ENCODE peak calls at places on chromosomes 3 and 15, in five cellular contexts. U is naive thymus-derived CD4-positive, alpha-beta T cell; T is CD8-positive, alpha-beta memory T cell; I is neural progenitor cell; V is hepatocyte. O is an unnamed sample.

GRCh38 chr3:73418636-73419035 is 206.1 kb downstream of the PDZRN3 start:
- DNase-seq in U (no peak), T (no peak), I (no peak), V (no peak), O (no peak)

GRCh38 chr15:80599359-80599758 is 95.8 kb upstream of the ABHD17C start:
- DNase-seq in U (no peak), T (no peak), I (no peak), V (no peak), O (no peak)

GRCh38 chr15:82709081-82709420 is 624 bp downstream of the AP3B2 start:
- DNase-seq in U (no peak), T (no peak), I (no peak), V (no peak), O (no peak)

GRCh38 chr3:37872413-37873160 is 10.9 kb downstream of the CTDSPL start:
- DNase-seq in U (no peak), T (no peak), I (no peak), V (no peak), O (no peak)

GRCh38 chr3:129556890-129557736 is 14.1 kb downstream of the H1-8 start:
- DNase-seq in U (no peak), T (no peak), I (peak), V (peak), O (no peak)

GRCh38 chr3:17360991-17361390 is 381.4 kb downstream of the TBC1D5 start:
- DNase-seq in U (no peak), T (no peak), I (no peak), V (no peak), O (no peak)

GRCh38 chr3:133464573-133464972 is 64.7 kb downstream of the BFSP2 start:
- DNase-seq in U (no peak), T (no peak), I (peak), V (no peak), O (no peak)

GRCh38 chr15:96337354-96337990 is 7.0 kb downstream of the NR2F2 start:
- DNase-seq in U (no peak), T (no peak), I (peak), V (no peak), O (no peak)

GRCh38 chr3:196648856-196649255 is 9.4 kb downstream of the NRROS start:
- DNase-seq in U (no peak), T (no peak), I (no peak), V (no peak), O (no peak)

GRCh38 chr15:94972314-94972713 is 741.0 kb downstream of the MCTP2 start:
- DNase-seq in U (no peak), T (no peak), I (peak), V (peak), O (no peak)

GRCh38 chr15:35874260-35874905 is 328.4 kb upstream of the DPH6 start:
- DNase-seq in U (no peak), T (no peak), I (no peak), V (peak), O (no peak)

GRCh38 chr15:47792231-47792630 is 74.9 kb downstream of the SEMA6D start:
- DNase-seq in U (no peak), T (no peak), I (no peak), V (no peak), O (no peak)

GRCh38 chr15:93151488-93151887 is 62.5 kb upstream of the RGMA start:
- DNase-seq in U (no peak), T (no peak), I (no peak), V (no peak), O (no peak)

GRCh38 chr15:74406992-74407705 is 26.6 kb downstream of the SEMA7A start:
- DNase-seq in U (no peak), T (no peak), I (peak), V (peak), O (no peak)

GRCh38 chr15:84570164-84570692 is 30.6 kb upstream of the ZSCAN2 start:
- DNase-seq in U (peak), T (peak), I (peak), V (peak), O (no peak)

GRCh38 chr15:40357723-40358491 is at the start of gene DISP2:
- DNase-seq in U (peak), T (peak), I (peak), V (peak), O (no peak)

GRCh38 chr3:133506215-133506901 is 67.1 kb upstream of the CDV3 start:
- DNase-seq in U (peak), T (peak), I (no peak), V (no peak), O (peak)

GRCh38 chr3:76040946-76041345 is 255.6 kb upstream of the ZNF717 start:
- DNase-seq in U (no peak), T (no peak), I (no peak), V (no peak), O (no peak)

GRCh38 chr3:48194446-48195071 is 6.3 kb upstream of the CDC25A start:
- DNase-seq in U (no peak), T (no peak), I (peak), V (peak), O (no peak)

GRCh38 chr3:37764586-37764985 is 97.1 kb upstream of the CTDSPL start:
- DNase-seq in U (no peak), T (no peak), I (no peak), V (no peak), O (no peak)

GRCh38 chr3:132253262-132253878 is 63.8 kb upstream of the ACP3 start:
- DNase-seq in U (peak), T (peak), I (peak), V (peak), O (no peak)

GRCh38 chr3:48465237-48465530 is 18.6 kb downstream of the ATRIP start:
- DNase-seq in U (no peak), T (no peak), I (no peak), V (no peak), O (no peak)

GRCh38 chr3:129160891-129161859 is at the start of gene ISY1:
- DNase-seq in U (peak), T (peak), I (peak), V (peak), O (peak)

GRCh38 chr15:58517682-58518525 is 86.1 kb downstream of the LIPC start:
- DNase-seq in U (no peak), T (no peak), I (no peak), V (no peak), O (peak)

GRCh38 chr3:197308591-197308990 is 10.2 kb upstream of the DLG1 start:
- DNase-seq in U (no peak), T (no peak), I (no peak), V (no peak), O (no peak)

GRCh38 chr3:183536238-183536880 is 19.1 kb downstream of the KLHL6 start:
- DNase-seq in U (no peak), T (no peak), I (no peak), V (no peak), O (peak)

GRCh38 chr3:42387802-42388651 is 22.4 kb downstream of the LYZL4 start:
- DNase-seq in U (peak), T (peak), I (no peak), V (no peak), O (no peak)

GRCh38 chr15:84736375-84736774 is 12.0 kb upstream of the ZNF592 start:
- DNase-seq in U (peak), T (peak), I (no peak), V (no peak), O (peak)

GRCh38 chr15:48897144-48897814 is 19.3 kb downstream of the EID1 start:
- DNase-seq in U (no peak), T (no peak), I (peak), V (peak), O (no peak)

DNA sequence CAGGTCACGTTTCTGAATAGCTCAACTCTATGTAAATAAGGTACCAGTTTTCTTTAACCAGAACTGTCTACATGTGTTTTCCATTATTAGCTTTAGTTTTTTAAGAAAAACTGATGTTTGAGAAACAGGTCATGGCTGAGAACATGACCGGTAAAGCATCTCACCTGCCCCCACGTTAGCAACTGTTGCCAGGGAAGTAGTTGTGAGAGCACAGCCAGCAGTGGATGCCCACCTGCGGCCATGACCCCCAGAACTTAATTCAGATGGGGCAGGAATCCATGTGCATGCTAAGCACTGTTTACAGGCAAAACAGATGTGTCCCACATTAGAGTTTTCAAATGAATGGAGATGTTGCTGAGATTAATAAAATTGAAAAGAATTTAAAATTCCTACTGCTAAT is 67.8 kb downstream of the VGLL4 start:
- DNase-seq in U (no peak), T (no peak), I (no peak), V (no peak), O (no peak)
- H3K4me3 ChIP-seq in U (no peak), T (no peak), I (no peak), V (no peak), O (no peak)

GRCh38 chr15:37095197-37095992 is 5.0 kb downstream of the MEIS2 start:
- DNase-seq in U (no peak), T (no peak), I (peak), V (peak), O (no peak)

GRCh38 chr15:37096878-37097568 is 3.3 kb downstream of the MEIS2 start:
- DNase-seq in U (no peak), T (no peak), I (peak), V (peak), O (no peak)

GRCh38 chr15:37098468-37099320 is 1.7 kb downstream of the MEIS2 start:
- DNase-seq in U (no peak), T (no peak), I (peak), V (peak), O (no peak)

GRCh38 chr15:37094542-37095196 is 5.7 kb downstream of the MEIS2 start:
- DNase-seq in U (no peak), T (no peak), I (no peak), V (peak), O (no peak)

GRCh38 chr15:37095993-37096877 is 4.1 kb downstream of the MEIS2 start:
- DNase-seq in U (no peak), T (no peak), I (peak), V (peak), O (no peak)
- H3K4me3 ChIP-seq in U (no peak), T (no peak), I (peak), V (peak), O (no peak)

GRCh38 chr15:88624971-88625290 is 3.8 kb downstream of the AEN start:
- DNase-seq in U (no peak), T (no peak), I (no peak), V (no peak), O (no peak)

GRCh38 chr15:88622605-88622975 is 1.4 kb downstream of the AEN start:
- DNase-seq in U (no peak), T (no peak), I (no peak), V (no peak), O (no peak)

GRCh38 chr15:88623061-88623460 is 1.9 kb downstream of the AEN start:
- DNase-seq in U (no peak), T (no peak), I (no peak), V (peak), O (peak)

GRCh38 chr15:88623632-88624031 is 2.5 kb downstream of the AEN start:
- DNase-seq in U (no peak), T (no peak), I (no peak), V (no peak), O (no peak)

DNA sequence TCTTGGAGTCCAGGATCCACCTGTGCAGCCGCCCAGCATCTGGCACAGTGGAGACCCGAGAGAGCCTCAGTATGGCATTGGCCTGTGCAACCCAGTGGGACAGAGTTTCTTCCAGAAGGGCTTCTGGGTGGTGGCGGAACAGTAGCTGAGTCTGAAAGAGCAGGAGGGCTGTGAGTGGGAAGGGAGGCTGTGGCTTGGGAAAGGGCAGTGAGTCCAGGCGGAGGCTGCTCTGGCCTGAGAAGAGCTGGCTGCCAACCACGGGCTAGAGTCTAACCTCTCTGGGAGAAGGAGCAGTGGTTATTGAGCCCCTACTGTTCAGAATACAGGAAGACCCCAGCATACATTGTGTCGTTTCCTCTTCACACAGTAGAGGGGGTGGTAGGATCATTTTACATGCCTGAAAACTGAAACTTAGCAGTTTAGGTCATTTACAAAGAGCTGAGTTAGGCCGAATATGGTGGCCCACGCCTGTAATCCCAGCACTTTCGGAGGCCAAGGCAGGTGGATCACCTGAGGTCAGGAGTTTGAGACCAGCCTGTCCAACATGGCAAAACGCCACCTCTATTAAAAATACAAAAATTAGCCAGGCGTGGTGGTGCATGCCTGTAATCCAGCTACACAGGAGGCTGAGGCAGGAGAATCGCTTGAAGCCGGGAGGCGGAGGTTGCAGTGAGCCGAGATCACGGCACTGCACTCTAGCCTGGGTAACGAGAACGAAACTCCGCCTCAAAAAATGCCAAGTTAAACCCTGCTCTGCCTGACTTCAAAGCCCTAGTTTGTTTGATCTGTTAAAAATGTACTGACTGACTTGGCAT is 3.2 kb downstream of the AEN start:
- DNase-seq in U (peak), T (peak), I (peak), V (peak), O (peak)
- H3K4me3 ChIP-seq in U (peak), T (peak), I (no peak), V (no peak), O (peak)

GRCh38 chr15:65099336-65099735 is 15.7 kb downstream of the UBAP1L start:
- DNase-seq in U (no peak), T (no peak), I (no peak), V (no peak), O (no peak)

GRCh38 chr15:65101891-65102708 is 12.9 kb downstream of the UBAP1L start:
- DNase-seq in U (no peak), T (no peak), I (peak), V (no peak), O (no peak)

GRCh38 chr15:65100427-65100826 is 14.6 kb downstream of the UBAP1L start:
- DNase-seq in U (no peak), T (no peak), I (no peak), V (no peak), O (no peak)

GRCh38 chr15:65102912-65103311 is 12.1 kb downstream of the UBAP1L start:
- DNase-seq in U (no peak), T (no peak), I (no peak), V (no peak), O (no peak)

GRCh38 chr15:65101418-65101890 is 13.5 kb downstream of the UBAP1L start:
- DNase-seq in U (peak), T (peak), I (peak), V (peak), O (no peak)
- H3K4me3 ChIP-seq in U (no peak), T (no peak), I (peak), V (no peak), O (no peak)

DNA sequence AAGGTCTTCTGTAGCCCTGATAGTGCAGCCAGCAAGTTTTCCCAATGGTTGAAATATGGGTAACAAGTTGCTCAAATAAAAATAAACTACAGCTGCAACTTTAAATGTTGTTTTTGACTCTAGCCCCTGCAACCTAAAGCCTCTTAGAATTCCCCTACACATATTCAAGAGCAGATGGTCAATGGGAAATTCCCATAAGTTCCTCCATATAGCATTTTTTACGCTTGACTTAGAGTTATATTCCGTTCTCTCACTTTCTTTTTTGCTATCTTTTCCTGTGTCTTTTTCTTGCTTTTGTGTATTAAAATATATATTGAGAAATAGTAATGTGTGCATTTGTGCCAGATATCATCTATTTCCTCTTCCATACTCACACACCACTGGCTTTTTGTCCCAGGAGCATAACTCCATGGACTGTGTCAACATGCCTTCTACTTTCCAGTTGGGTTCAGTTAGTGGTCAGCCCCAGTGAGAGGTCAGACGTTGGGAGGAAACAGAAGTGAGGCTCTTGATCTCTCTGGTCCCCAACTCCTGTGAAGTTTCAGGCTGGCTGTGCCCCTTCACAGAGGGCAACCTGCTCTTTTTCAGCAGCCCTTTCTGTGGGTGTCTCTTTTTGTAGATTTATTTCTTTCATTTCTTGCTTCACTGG is 63.3 kb upstream of the TP63 start:
- DNase-seq in U (no peak), T (no peak), I (no peak), V (no peak), O (no peak)
- H3K4me3 ChIP-seq in U (no peak), T (no peak), I (no peak), V (no peak), O (peak)

GRCh38 chr15:90099072-90099867 is 3.0 kb downstream of the IDH2 start:
- DNase-seq in U (peak), T (peak), I (no peak), V (no peak), O (no peak)
- H3K4me3 ChIP-seq in U (peak), T (peak), I (no peak), V (no peak), O (peak)

DNA sequence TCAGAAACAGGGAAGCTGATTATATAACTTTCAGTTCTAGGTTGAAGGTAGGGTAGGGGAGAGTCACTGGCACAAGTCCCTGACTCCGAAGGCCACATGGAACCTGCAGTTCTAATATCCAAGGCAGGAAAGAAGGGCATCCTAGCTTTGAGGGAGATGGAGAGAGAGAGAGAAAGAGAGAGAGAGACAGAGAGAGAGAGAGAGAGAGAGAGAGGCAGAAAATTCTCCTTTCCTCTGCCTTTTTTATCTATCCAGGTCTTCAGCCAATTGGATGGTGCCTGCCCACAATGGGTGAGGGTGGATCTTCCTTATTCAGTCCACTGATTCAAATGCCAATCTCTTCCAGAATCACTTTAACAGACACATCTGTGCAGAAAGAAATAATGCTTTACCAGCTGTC is 35.7 kb upstream of the TMEM45A start:
- DNase-seq in U (no peak), T (no peak), I (no peak), V (no peak), O (no peak)
- H3K4me3 ChIP-seq in U (no peak), T (no peak), I (no peak), V (no peak), O (no peak)